ENCODE peak calls at places on chromosomes 7 and 10, in seven cellular contexts. C is CD8-positive, alpha-beta T cell; A is CD4-positive, alpha-beta T cell; J is left ventricle myocardium inferior; B is suprapubic skin; Z is CD8-positive, alpha-beta memory T cell; T is RWPE1. W is an unnamed sample.

GRCh38 chr7:156438011-156438410 is 202.6 kb upstream of the RNF32 start:
- DNase-seq in A (no peak), C (no peak), J (no peak), T (no peak), Z (no peak), B (no peak), W (no peak)

GRCh38 chr10:24440817-24441790 is 232.2 kb downstream of the KIAA1217 start:
- DNase-seq in T (no peak), C (no peak), J (no peak), A (no peak), B (no peak), Z (no peak), W (no peak)

GRCh38 chr7:90661290-90662151 is 65.4 kb downstream of the CDK14 start:
- DNase-seq in C (no peak), B (no peak), J (no peak), Z (no peak), T (peak), A (no peak), W (no peak)

GRCh38 chr10:30813872-30814471 is 184.4 kb upstream of the LYZL2 start:
- DNase-seq in B (no peak), C (no peak), Z (no peak), A (no peak), J (no peak), T (peak), W (no peak)

GRCh38 chr7:311796-312195 is 21.8 kb downstream of the FOXL3 start:
- DNase-seq in B (no peak), C (no peak), J (no peak), T (peak), A (no peak), Z (no peak), W (no peak)

GRCh38 chr10:2938869-2939268 is 128.5 kb upstream of the PFKP start:
- DNase-seq in Z (no peak), T (no peak), B (no peak), A (no peak), C (no peak), J (no peak), W (no peak)

GRCh38 chr10:17730667-17731066 is 21.3 kb upstream of the TMEM236 start:
- DNase-seq in C (no peak), J (no peak), B (no peak), T (no peak), Z (no peak), A (no peak), W (no peak)

GRCh38 chr7:120055300-120055699 is 217.7 kb upstream of the KCND2 start:
- DNase-seq in J (no peak), B (no peak), Z (no peak), C (no peak), A (no peak), T (peak), W (no peak)

GRCh38 chr10:59266321-59266720 is 89.9 kb downstream of the PHYHIPL start:
- DNase-seq in J (no peak), T (no peak), A (no peak), C (no peak), B (no peak), Z (no peak), W (no peak)

GRCh38 chr7:142813262-142813661 is 41.6 kb upstream of the EPHB6 start:
- DNase-seq in Z (no peak), B (no peak), T (peak), J (no peak), A (no peak), C (no peak), W (no peak)

GRCh38 chr10:59585046-59585700 is 124.5 kb downstream of the SLC16A9 start:
- DNase-seq in C (no peak), J (no peak), Z (no peak), A (no peak), B (no peak), T (no peak), W (no peak)

GRCh38 chr10:123007558-123008378 is 827 bp downstream of the IKZF5 start:
- DNase-seq in T (peak), J (no peak), A (peak), C (peak), Z (peak), B (no peak), W (no peak)

GRCh38 chr7:121953601-121954000 is 80.6 kb downstream of the PTPRZ1 start:
- DNase-seq in A (no peak), C (no peak), Z (no peak), B (no peak), T (no peak), J (no peak), W (no peak)

GRCh38 chr10:69880301-69881081 is 78.8 kb downstream of the COL13A1 start:
- DNase-seq in J (no peak), C (no peak), A (no peak), B (no peak), Z (no peak), T (no peak), W (no peak)

GRCh38 chr7:82362129-82362528 is 81.4 kb downstream of the CACNA2D1 start:
- DNase-seq in Z (no peak), C (no peak), B (no peak), T (no peak), J (no peak), A (no peak), W (no peak)

GRCh38 chr10:77682408-77683087 is 44.9 kb upstream of the KCNMA1 start:
- DNase-seq in A (no peak), C (no peak), Z (no peak), J (no peak), B (no peak), T (no peak), W (no peak)

GRCh38 chr7:40232242-40232929 is 97.6 kb downstream of the SUGCT start:
- DNase-seq in C (no peak), J (no peak), B (no peak), T (peak), A (no peak), Z (no peak), W (no peak)

DNA sequence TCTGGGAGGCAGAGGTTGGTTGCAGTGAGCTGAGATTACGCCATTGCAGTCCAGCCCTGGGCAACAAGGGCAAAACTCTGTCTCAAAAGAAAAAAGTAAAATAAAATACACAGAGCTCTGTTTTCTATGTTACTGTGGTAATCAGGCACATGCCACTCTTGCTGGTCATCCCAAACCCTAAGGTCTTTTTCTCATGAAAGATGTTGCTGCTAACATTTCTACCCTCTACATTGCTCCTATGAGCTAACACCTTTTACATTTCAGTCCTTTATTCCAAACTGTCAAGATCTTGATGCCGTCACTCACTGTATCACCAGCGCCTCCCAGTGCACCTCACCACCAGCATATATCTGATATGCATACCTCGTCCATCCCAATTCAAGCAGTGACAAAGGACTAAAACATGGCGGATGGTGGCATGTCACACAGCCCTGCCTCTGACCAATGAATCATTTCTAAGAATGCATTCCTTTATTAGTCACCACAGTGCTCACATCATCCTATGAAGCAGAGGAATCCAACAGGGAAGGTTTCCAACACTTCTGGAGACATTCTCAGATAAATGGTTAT is 4.3 kb downstream of the DAGLB start:
- DNase-seq in J (no peak), T (peak), Z (no peak), C (no peak), B (no peak), A (no peak), W (no peak)
- H3K27ac ChIP-seq in J (no peak), T (peak), Z (no peak), C (no peak), B (no peak), A (no peak), W (no peak)

GRCh38 chr7:108078156-108078781 is 51.9 kb downstream of the LAMB4 start:
- DNase-seq in A (no peak), T (no peak), Z (no peak), B (no peak), J (no peak), C (no peak), W (no peak)

GRCh38 chr7:108080094-108080656 is 50.0 kb downstream of the LAMB4 start:
- DNase-seq in B (no peak), A (no peak), T (no peak), J (no peak), Z (no peak), C (no peak), W (no peak)

GRCh38 chr7:108077714-108078113 is 52.4 kb downstream of the LAMB4 start:
- DNase-seq in J (no peak), T (no peak), C (no peak), Z (no peak), B (no peak), A (no peak), W (no peak)

GRCh38 chr7:108076141-108076540 is 54.0 kb downstream of the LAMB4 start:
- DNase-seq in C (no peak), J (no peak), T (no peak), Z (no peak), A (no peak), B (no peak), W (no peak)

GRCh38 chr7:108079291-108080057 is 50.7 kb downstream of the LAMB4 start:
- DNase-seq in Z (no peak), T (peak), B (no peak), C (no peak), J (no peak), A (no peak), W (no peak)
- H3K27ac ChIP-seq in Z (peak), T (peak), B (no peak), C (no peak), J (no peak), A (no peak), W (no peak)

GRCh38 chr7:112108984-112109383 is 97.2 kb downstream of the DOCK4 start:
- DNase-seq in T (no peak), J (no peak), C (no peak), B (no peak), Z (no peak), A (no peak), W (no peak)

GRCh38 chr7:112103246-112103645 is 103.0 kb downstream of the DOCK4 start:
- DNase-seq in B (no peak), T (peak), Z (no peak), C (no peak), J (no peak), A (no peak), W (no peak)

GRCh38 chr7:112110175-112110574 is 96.0 kb downstream of the DOCK4 start:
- DNase-seq in J (no peak), A (no peak), T (no peak), B (no peak), Z (no peak), C (no peak), W (no peak)

GRCh38 chr7:112104153-112104552 is 102.0 kb downstream of the DOCK4 start:
- DNase-seq in Z (no peak), J (no peak), C (no peak), T (no peak), B (no peak), A (no peak), W (no peak)

DNA sequence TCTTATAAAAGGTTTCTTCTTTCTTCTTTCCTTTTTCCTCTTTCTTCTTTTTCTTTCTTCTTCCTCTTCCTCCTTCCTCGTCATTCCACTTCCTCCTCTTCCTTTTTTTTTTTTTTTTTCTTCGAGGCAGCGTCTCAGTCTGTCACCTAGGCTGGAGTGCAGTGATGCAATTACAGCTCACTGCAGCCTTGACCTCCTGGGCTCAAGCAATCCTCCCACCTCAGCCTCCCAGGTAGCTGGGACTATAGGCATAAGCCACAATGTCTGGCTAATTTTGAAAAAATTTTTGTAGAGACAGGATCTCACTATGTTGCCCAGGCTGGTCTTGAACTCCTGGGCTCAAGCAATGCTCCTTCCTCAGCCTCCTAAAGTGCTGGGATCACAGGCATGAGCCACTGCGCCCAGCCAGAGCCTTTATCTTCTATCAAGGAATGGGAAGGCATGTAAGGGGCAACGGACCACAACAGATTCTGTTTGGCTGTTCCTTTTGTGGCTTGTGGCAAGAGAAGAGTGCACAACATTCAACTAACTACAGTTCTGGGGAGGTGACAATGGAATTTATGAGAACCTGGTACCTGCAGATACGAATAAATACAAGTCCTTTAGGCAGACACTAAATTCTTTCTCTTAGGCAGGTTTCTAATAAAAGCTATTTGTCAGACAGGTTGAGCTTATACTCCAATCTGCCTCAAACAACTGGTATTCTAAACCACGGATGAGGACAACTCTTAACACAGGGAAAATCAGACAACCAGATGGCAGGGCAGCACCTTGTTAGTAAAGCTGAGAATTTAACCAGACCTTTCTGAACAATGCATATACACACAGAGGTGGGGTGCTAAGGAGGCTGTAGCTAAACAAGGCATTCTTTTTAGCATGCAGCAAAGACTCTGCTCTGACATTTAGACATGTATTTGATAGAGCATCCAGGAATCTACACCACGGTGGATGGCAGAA is 100.3 kb downstream of the DOCK4 start:
- DNase-seq in A (no peak), B (no peak), Z (no peak), T (no peak), C (no peak), J (no peak), W (no peak)
- H3K27ac ChIP-seq in A (no peak), B (no peak), Z (no peak), T (no peak), C (no peak), J (no peak), W (peak)

DNA sequence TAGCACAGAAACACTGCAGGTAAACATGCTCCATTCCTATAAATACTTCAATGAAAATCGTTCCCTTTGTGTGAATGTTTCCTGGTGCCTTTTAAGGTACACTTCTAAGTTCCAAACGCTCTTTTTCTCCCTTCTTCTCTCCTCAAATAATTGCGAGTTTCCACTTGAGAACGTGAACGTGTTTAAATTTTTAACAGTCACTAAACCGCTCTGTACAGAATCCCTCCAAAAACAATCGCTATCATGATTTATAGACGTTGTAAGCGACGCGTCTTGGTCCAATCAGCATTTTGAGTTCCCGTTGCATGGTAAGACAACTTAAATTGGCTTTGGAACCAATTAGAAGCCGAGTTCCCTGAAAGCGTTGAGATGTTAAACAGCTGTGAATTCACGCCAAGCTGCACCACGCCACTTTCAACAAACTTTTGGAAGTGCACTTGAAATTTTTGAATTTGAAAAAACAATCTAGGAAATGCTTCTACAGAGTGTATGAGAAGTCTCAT is 12.6 kb upstream of the EBLN1 start:
- DNase-seq in T (peak), Z (no peak), J (no peak), A (peak), B (no peak), C (peak), W (no peak)
- H3K27ac ChIP-seq in T (no peak), Z (peak), J (peak), A (no peak), B (peak), C (peak), W (peak)

GRCh38 chr7:67823345-67823744 is 826.7 kb downstream of the TYW1 start:
- DNase-seq in B (no peak), C (no peak), T (peak), J (no peak), Z (no peak), A (no peak), W (no peak)

GRCh38 chr7:67817481-67817880 is 820.8 kb downstream of the TYW1 start:
- DNase-seq in B (no peak), A (no peak), T (no peak), C (no peak), Z (no peak), J (no peak), W (no peak)

GRCh38 chr7:67825356-67825755 is 828.7 kb downstream of the TYW1 start:
- DNase-seq in A (no peak), T (no peak), Z (no peak), C (no peak), B (no peak), J (no peak), W (no peak)

GRCh38 chr7:67821116-67821515 is 824.5 kb downstream of the TYW1 start:
- DNase-seq in B (no peak), J (no peak), C (no peak), A (no peak), T (no peak), Z (no peak), W (no peak)
- H3K27ac ChIP-seq in B (no peak), J (no peak), C (no peak), A (no peak), T (no peak), Z (no peak), W (no peak)

GRCh38 chr10:80528901-80529300 is 8.8 kb upstream of the SH2D4B start:
- DNase-seq in Z (no peak), A (no peak), B (no peak), T (no peak), C (no peak), J (no peak), W (no peak)
- H3K27ac ChIP-seq in Z (no peak), A (peak), B (no peak), T (no peak), C (peak), J (peak), W (peak)

DNA sequence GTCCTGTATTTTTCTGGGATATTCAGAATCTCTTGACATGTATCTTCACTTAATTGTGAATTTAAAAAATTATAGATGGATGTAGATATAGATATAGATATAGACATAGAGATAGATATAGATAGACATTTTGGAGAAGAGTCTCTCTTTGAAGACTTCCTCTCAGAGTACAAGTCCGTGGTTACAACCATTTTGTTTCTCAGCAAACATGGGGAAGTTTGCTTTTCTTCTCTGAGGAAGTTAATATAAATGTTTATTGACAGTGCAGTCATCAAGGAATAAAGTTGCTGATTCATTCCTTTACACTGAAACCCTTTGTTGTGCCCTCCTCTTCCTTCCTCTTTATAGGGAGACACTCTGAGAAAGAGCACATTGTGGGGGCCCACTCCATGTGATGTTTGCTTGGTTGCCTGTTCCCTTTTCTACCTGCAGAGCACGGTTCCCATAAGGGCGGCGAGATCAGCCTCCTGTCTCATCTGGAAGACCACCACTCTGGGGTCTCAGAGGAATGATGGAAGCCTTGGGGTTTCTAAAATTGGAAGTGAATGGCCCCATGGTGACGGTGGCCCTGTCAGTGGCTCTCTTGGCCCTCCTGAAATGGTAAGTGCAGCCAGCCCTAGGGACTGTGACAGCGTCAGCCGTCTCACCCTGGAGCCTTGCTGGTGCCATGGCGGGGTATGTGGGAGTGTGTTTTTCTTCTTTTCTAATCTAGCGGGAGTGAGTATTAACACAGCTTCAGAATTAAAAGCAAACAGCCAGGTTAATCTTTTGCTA is at the start of gene TBXAS1:
- DNase-seq in J (no peak), Z (no peak), C (no peak), B (no peak), A (no peak), T (no peak), W (no peak)
- H3K27ac ChIP-seq in J (peak), Z (peak), C (no peak), B (peak), A (no peak), T (no peak), W (no peak)

GRCh38 chr7:146004805-146005204 is 111.8 kb upstream of the CNTNAP2 start:
- DNase-seq in T (no peak), C (no peak), A (no peak), J (no peak), Z (no peak), B (no peak), W (no peak)

GRCh38 chr7:146008293-146008692 is 108.3 kb upstream of the CNTNAP2 start:
- DNase-seq in Z (no peak), C (no peak), B (no peak), T (no peak), A (no peak), J (no peak), W (no peak)

GRCh38 chr7:146002008-146002407 is 114.6 kb upstream of the CNTNAP2 start:
- DNase-seq in C (no peak), B (no peak), J (no peak), A (no peak), Z (no peak), T (no peak), W (no peak)

GRCh38 chr7:146000882-146001281 is 115.7 kb upstream of the CNTNAP2 start:
- DNase-seq in T (no peak), C (no peak), Z (no peak), A (no peak), B (no peak), J (no peak), W (no peak)

GRCh38 chr7:146002431-146003078 is 114.0 kb upstream of the CNTNAP2 start:
- DNase-seq in J (no peak), Z (no peak), C (no peak), T (no peak), A (no peak), B (no peak), W (no peak)
- H3K27ac ChIP-seq in J (no peak), Z (no peak), C (no peak), T (no peak), A (no peak), B (no peak), W (no peak)

GRCh38 chr10:132574783-132575319 is 37.3 kb downstream of the INPP5A start:
- DNase-seq in T (no peak), J (no peak), Z (no peak), A (no peak), B (peak), C (no peak), W (no peak)
- H3K27ac ChIP-seq in T (peak), J (peak), Z (no peak), A (no peak), B (peak), C (no peak), W (no peak)

GRCh38 chr7:36640682-36641081 is 83.6 kb downstream of the AOAH start:
- DNase-seq in T (no peak), J (no peak), C (no peak), B (no peak), Z (no peak), A (no peak), W (no peak)
- H3K27ac ChIP-seq in T (no peak), J (no peak), C (no peak), B (no peak), Z (no peak), A (no peak), W (no peak)

W was measured in caudate nucleus.